ENCODE peak calls at places on chromosomes 5 and 9, in ten cellular contexts. V is tibial artery; F is GM23248; N is HAP-1; D is CD4-positive, CD25-positive, alpha-beta regulatory T cell; L is left lung; G is fibroblast of lung; P is lung; E is pancreas; S is stomach. T is an unnamed sample. For H3K36me3, the result is how much of the 10 kb centered on the place peaks cover.

GRCh38 chr9:120348951-120349429 is 231.0 kb downstream of the CDK5RAP2 start:
- DNase-seq in V (no peak), F (peak), N (peak), D (no peak), L (no peak), G (peak), P (no peak), E (no peak), S (peak), T (peak)

GRCh38 chr9:121883281-121884056 is 209.6 kb downstream of the TTLL11 start:
- DNase-seq in V (no peak), F (peak), N (no peak), D (no peak), L (no peak), G (peak), P (no peak), E (no peak), S (no peak), T (no peak)

GRCh38 chr9:130043654-130044623 is 950 bp upstream of the FNBP1 start:
- DNase-seq in V (peak), F (peak), N (no peak), D (no peak), L (no peak), G (peak), P (no peak), E (peak), S (peak), T (no peak)

GRCh38 chr9:91144782-91145181 is 216.9 kb downstream of the AUH start:
- DNase-seq in V (no peak), F (peak), N (no peak), D (no peak), L (no peak), G (peak), P (no peak), E (no peak), S (no peak), T (no peak)

GRCh38 chr5:80191991-80192398 is 63.9 kb downstream of the SERINC5 start:
- DNase-seq in V (no peak), F (peak), N (peak), D (peak), L (no peak), G (peak), P (no peak), E (no peak), S (no peak), T (peak)

GRCh38 chr9:22975921-22976320 is 529.3 kb downstream of the DMRTA1 start:
- DNase-seq in V (no peak), F (peak), N (peak), D (no peak), L (no peak), G (peak), P (no peak), E (no peak), S (no peak), T (no peak)

GRCh38 chr5:82347213-82347947 is 69.2 kb upstream of the RPS23 start:
- DNase-seq in V (peak), F (peak), N (no peak), D (no peak), L (no peak), G (peak), P (no peak), E (no peak), S (no peak), T (peak)

GRCh38 chr9:126111556-126111955 is 215.1 kb upstream of the MVB12B start:
- DNase-seq in V (peak), F (no peak), N (no peak), D (no peak), L (no peak), G (no peak), P (no peak), E (no peak), S (no peak), T (no peak)

DNA sequence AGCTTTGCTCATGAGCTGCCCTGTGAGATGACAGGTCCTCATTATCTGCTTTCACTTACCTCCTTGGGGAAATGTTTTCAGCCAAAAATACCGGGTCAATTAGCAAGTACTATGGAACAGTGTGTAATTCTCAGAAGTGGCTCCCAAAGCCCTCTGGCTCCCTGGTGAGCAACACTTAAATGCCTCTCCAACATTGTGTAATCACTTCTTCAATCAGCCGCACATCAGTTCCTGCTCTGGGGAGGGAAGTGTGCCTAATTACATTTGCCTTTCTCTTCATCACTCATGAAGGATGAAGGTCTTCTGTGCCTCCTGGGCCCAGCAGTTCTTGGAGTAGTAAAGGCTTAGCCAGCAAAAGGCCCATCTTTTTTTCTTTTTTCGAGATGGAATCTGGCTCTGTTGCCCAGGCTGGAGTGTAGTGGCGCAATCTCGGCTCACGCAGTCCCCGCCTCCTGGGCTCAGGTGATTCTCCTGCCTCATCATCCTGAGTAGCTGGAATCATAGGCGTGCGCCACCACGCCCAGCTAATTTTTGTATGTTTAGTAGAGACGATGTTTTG is 23.1 kb downstream of the NIM1K start:
- DNase-seq in V (no peak), F (peak), N (no peak), D (no peak), L (peak), G (peak), P (peak), E (no peak), S (no peak), T (no peak)
- H3K4me3 ChIP-seq in V (no peak), F (no peak), N (no peak), D (no peak), L (no peak), G (no peak), P (no peak), E (no peak), S (no peak), T (no peak)

DNA sequence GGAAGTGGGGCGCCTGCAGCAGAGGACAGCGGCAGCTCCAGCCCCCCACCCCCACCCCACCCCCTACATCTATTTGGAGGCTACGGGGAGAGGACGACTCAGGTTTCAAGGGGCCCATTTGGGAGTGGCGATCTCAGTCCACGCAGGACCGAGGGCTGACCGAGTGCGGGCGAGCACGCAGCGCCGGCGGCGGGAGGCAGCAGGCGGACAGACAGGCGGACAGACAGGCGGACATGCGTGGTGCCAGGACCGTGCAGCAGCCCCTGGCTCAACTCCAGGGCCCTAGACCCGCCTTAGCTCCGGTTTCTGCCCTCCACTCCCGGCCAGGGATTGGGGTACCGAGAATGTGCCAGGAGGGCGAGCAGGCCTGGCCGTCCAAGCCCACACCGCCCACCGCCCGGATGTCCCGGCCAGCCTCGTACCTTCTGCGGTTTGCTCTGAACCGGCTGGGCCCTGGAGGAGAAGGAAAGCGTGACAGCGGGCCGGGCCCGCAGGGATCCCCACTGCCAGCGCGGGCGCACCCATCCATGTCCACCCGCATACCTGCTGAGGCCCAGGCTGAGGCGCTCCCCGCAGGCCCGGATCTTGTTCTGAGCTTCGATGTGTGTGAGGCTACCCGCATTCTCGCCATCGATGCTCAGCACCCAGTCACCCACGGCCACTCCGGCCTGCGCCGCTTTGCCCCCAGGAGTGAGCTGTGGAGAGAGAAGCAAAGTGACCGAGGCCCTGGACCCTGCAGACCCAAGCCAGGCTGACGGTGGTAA is 5.2 kb downstream of the PDLIM7 start:
- DNase-seq in V (no peak), F (no peak), N (no peak), D (no peak), L (peak), G (no peak), P (no peak), E (no peak), S (no peak), T (no peak)
- H3K36me3 ChIP-seq in V (under half), F (under half), N (half or more), D (under half), L (under half), G (half or more), P (under half), E (under half), S (half or more), T (half or more)

DNA sequence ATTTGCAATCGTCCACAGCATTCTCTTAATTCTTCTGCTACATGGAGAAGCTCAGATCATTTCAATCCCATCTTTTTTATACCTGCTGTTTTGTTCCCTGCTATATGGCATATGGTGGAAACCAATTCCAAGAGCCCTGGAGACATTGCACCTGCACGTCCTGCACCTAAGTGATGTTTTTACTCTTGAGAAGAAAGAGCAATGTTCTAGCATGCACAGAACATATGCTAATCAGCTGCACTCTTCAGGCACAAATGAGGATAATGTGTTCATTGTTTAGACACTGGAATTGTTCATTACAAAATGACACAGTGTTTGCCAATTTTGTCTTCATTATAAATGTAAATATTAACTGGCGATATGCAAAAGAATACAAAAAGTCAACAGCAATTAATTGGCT is 935.8 kb downstream of the TLE4 start:
- DNase-seq in V (no peak), F (no peak), N (no peak), D (no peak), L (no peak), G (no peak), P (no peak), E (no peak), S (no peak), T (no peak)
- H3K4me3 ChIP-seq in V (no peak), F (no peak), N (no peak), D (no peak), L (no peak), G (no peak), P (no peak), E (no peak), S (no peak), T (no peak)

DNA sequence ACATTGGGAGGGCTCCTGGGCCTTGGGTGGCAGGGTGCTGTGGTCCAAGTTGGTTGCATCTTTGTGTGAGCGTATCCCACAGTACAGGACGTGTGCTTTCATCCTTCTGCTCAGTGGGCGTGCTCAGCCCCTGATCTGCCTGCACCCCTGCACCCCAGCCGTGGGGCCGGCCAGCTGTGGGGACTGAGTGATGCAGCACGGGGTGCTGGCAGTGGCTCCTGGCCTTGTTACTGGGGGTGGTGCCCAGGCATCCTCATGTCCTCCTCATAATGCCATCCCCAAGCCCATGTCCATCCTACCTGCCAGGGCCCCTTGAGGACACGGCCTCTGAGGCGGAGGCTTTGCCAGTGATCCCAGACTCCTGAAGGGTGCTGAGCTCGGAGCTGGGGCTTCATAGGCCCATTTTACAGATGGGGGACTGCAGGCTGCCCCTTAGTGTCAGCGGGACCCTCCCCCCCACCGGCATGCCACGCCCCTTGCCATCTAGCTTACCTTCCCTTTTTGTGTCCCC is 100.7 kb downstream of the PHF2 start:
- DNase-seq in V (peak), F (no peak), N (no peak), D (no peak), L (peak), G (no peak), P (no peak), E (no peak), S (peak), T (peak)
- H3K36me3 ChIP-seq in V (under half), F (under half), N (under half), D (under half), L (under half), G (under half), P (half or more), E (under half), S (half or more), T (under half)

GRCh38 chr9:101128623-101129022 is 100.1 kb downstream of the PLPPR1 start:
- DNase-seq in V (no peak), F (no peak), N (no peak), D (no peak), L (no peak), G (no peak), P (no peak), E (no peak), S (no peak), T (no peak)

GRCh38 chr9:101131326-101131725 is 102.8 kb downstream of the PLPPR1 start:
- DNase-seq in V (no peak), F (no peak), N (no peak), D (no peak), L (no peak), G (no peak), P (no peak), E (no peak), S (no peak), T (no peak)

GRCh38 chr9:101130089-101130488 is 101.6 kb downstream of the PLPPR1 start:
- DNase-seq in V (no peak), F (no peak), N (no peak), D (no peak), L (no peak), G (no peak), P (no peak), E (no peak), S (no peak), T (no peak)

GRCh38 chr9:101121836-101122399 is 93.4 kb downstream of the PLPPR1 start:
- DNase-seq in V (no peak), F (no peak), N (no peak), D (no peak), L (no peak), G (no peak), P (no peak), E (no peak), S (no peak), T (no peak)

DNA sequence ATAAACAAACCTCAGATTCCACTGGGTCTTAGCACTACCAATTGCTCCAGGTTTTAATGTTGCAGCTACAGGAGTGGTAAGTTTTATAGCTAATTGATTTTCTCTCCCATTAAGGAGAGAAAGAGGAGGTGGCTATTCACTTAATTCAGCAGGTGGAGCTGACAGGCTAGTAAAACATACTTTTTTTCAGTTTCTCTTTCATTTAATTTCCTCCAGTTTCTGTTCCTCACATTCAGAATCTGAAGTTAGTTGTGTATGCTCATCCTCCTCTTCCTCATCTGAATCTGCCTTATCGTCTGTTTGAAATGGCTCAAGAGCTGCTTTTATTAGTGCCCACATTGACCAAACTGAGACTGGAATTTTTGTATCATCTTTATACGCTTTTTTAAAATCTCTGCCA is 98.0 kb downstream of the PLPPR1 start:
- DNase-seq in V (no peak), F (no peak), N (no peak), D (no peak), L (no peak), G (no peak), P (no peak), E (no peak), S (no peak), T (no peak)
- H3K4me3 ChIP-seq in V (no peak), F (no peak), N (no peak), D (no peak), L (no peak), G (no peak), P (no peak), E (no peak), S (no peak), T (no peak)

DNA sequence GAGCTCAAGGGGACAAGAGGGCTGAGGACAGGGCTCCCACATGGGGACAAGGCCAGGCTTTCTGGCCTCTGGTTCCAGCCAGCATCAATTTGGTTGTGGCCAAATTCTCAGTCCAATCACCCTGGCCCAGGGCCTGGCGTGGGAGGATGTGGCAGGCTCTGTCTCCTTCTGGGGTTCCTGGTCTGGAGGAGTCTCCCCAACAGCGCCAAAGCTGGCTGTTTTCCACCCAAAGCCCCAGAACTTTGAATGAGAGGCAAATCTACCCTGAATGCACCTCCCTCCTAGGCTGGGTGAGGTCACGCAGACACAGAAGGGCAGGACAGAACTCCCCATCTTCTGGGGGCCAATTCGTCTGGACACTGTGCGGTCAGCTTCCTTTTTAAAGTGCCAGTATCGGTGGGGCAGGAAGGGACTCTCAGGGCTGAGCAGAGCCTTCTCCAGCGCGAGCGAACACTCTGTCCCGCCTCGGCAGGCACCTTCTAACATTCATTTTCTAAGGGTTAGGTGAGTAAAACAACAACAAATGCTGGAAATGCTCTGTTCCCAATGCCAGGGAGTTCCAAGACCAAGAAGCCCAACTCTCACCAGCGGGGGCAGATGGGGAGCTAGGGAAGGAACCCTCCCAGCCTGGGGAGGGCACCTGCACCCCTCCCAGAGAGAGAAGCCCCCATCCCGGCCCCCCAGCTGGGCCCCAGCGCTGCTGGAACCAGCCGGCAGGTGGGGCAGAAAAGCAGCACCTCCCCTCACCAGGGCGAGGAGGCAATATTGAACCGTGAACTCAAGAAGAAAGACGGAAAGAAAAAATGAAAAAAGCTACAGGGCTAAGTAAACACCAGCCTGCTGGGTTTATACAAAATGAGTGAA is 3.6 kb upstream of the DPM2 start:
- DNase-seq in V (no peak), F (no peak), N (no peak), D (no peak), L (peak), G (no peak), P (no peak), E (peak), S (no peak), T (no peak)
- H3K36me3 ChIP-seq in V (under half), F (under half), N (under half), D (half or more), L (under half), G (under half), P (under half), E (under half), S (half or more), T (under half)

GRCh38 chr5:90934091-90934719 is 375.6 kb downstream of the ADGRV1 start:
- DNase-seq in V (no peak), F (no peak), N (no peak), D (no peak), L (no peak), G (no peak), P (no peak), E (no peak), S (no peak), T (no peak)

GRCh38 chr5:90932052-90932699 is 373.6 kb downstream of the ADGRV1 start:
- DNase-seq in V (no peak), F (peak), N (peak), D (peak), L (no peak), G (peak), P (peak), E (no peak), S (peak), T (peak)

GRCh38 chr5:90930756-90931431 is 372.3 kb downstream of the ADGRV1 start:
- DNase-seq in V (no peak), F (peak), N (no peak), D (no peak), L (no peak), G (no peak), P (no peak), E (no peak), S (no peak), T (no peak)

GRCh38 chr5:90934738-90935137 is 376.1 kb downstream of the ADGRV1 start:
- DNase-seq in V (no peak), F (no peak), N (no peak), D (no peak), L (no peak), G (no peak), P (no peak), E (no peak), S (no peak), T (no peak)

GRCh38 chr5:90933298-90933697 is 374.7 kb downstream of the ADGRV1 start:
- DNase-seq in V (no peak), F (no peak), N (no peak), D (no peak), L (no peak), G (no peak), P (no peak), E (no peak), S (no peak), T (no peak)
- H3K4me3 ChIP-seq in V (no peak), F (no peak), N (no peak), D (no peak), L (no peak), G (no peak), P (no peak), E (no peak), S (no peak), T (no peak)

DNA sequence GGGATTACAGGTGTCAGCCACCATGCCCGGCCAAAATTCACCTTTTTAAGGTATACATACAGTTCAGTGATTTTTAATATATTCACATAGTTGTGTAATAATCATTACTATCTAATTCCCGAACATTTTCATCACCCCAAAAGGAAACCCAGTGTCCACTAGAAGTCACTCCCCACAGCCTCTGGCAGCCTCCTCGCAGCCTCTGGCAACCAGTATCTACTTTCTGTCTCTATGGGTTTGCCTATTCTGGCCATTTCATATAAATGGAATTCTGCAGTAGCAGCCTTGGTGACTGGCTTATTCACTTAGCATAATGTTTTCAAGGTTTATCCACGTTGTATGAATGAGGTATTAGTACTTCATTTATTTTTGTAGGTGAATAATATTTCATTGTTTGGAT is 59.0 kb downstream of the UBAP1 start:
- DNase-seq in V (no peak), F (peak), N (no peak), D (no peak), L (peak), G (no peak), P (no peak), E (no peak), S (no peak), T (no peak)
- H3K36me3 ChIP-seq in V (under half), F (under half), N (under half), D (half or more), L (under half), G (under half), P (under half), E (under half), S (half or more), T (under half)

T was measured in SJSA1.